ENCODE peak calls at places on chromosomes 16 and 17, in four cellular contexts. G, U, C and X are unnamed samples.

GRCh38 chr17:72997559-72997958 is 94.9 kb downstream of the SLC39A11 start:
- DNase-seq in G (no peak), U (no peak), C (no peak), X (no peak)

GRCh38 chr16:57128787-57129389 is 36.5 kb downstream of the CPNE2 start:
- DNase-seq in G (no peak), U (no peak), C (no peak), X (no peak)

GRCh38 chr17:55284001-55284884 is 19.5 kb downstream of the HLF start:
- DNase-seq in G (no peak), U (no peak), C (no peak), X (no peak)

GRCh38 chr17:82603981-82604448 is 44.2 kb downstream of the WDR45B start:
- DNase-seq in G (peak; percentile 70), U (peak; percentile 63), C (no peak), X (no peak)

GRCh38 chr16:17359778-17360177 is 111.0 kb downstream of the XYLT1 start:
- DNase-seq in G (no peak), U (no peak), C (no peak), X (no peak)

GRCh38 chr17:72342582-72343527 is 222.0 kb downstream of the SOX9 start:
- DNase-seq in G (peak; percentile 41), U (peak; percentile 25), C (no peak), X (no peak)

GRCh38 chr16:69039333-69039941 is 66.0 kb upstream of the HAS3 start:
- DNase-seq in G (no peak), U (no peak), C (no peak), X (no peak)

GRCh38 chr16:57479043-57479421 is 7.3 kb downstream of the DOK4 start:
- DNase-seq in G (no peak), U (no peak), C (no peak), X (no peak)

GRCh38 chr17:59004338-59005111 is 102.2 kb downstream of the TRIM37 start:
- DNase-seq in G (peak; percentile 88), U (peak; percentile 46), C (no peak), X (peak; percentile 79)

GRCh38 chr16:138049-138417 is 440 bp downstream of the NPRL3 start:
- DNase-seq in G (no peak), U (peak; percentile 31), C (no peak), X (peak; percentile 71)

GRCh38 chr16:12907670-12908233 is 6.4 kb downstream of the SHISA9 start:
- DNase-seq in G (no peak), U (no peak), C (no peak), X (no peak)

GRCh38 chr17:67617304-67617899 is 100.3 kb upstream of the NOL11 start:
- DNase-seq in G (no peak), U (no peak), C (no peak), X (no peak)

GRCh38 chr16:71459510-71459909 is 2.5 kb downstream of the ZNF23 start:
- DNase-seq in G (no peak), U (no peak), C (no peak), X (no peak)

GRCh38 chr16:66976746-66977145 is 11.6 kb upstream of the CES4A start:
- DNase-seq in G (no peak), U (no peak), C (no peak), X (no peak)

GRCh38 chr17:19554393-19554792 is 20.7 kb downstream of the SLC47A1 start:
- DNase-seq in G (no peak), U (no peak), C (no peak), X (no peak)

GRCh38 chr17:40491486-40491885 is 9.9 kb downstream of the TNS4 start:
- DNase-seq in G (no peak), U (no peak), C (no peak), X (no peak)

GRCh38 chr17:20926532-20926931 is 116.3 kb downstream of the USP22 start:
- DNase-seq in G (no peak), U (no peak), C (no peak), X (no peak)

GRCh38 chr17:61349350-61349749 is 50.3 kb upstream of the TBX2 start:
- DNase-seq in G (no peak), U (no peak), C (no peak), X (no peak)

GRCh38 chr17:77654861-77655260 is 303.6 kb upstream of the TNRC6C start:
- DNase-seq in G (no peak), U (no peak), C (no peak), X (no peak)

GRCh38 chr17:9763643-9764042 is 27.7 kb downstream of the DHRS7C start:
- DNase-seq in G (no peak), U (no peak), C (peak; percentile 67), X (no peak)

GRCh38 chr17:40415390-40415789 is 2.3 kb downstream of the TOP2A start:
- DNase-seq in G (no peak), U (no peak), C (no peak), X (no peak)

GRCh38 chr17:69874220-69874670 is 200.8 kb upstream of the KCNJ16 start:
- DNase-seq in G (no peak), U (no peak), C (no peak), X (no peak)

GRCh38 chr16:10579965-10580918 is at the start of gene EMP2:
- DNase-seq in G (peak; percentile 69), U (peak; percentile 90), C (peak; percentile 81), X (peak; percentile 31)

GRCh38 chr16:67773569-67774456 is 32.5 kb downstream of the RANBP10 start:
- DNase-seq in G (no peak), U (no peak), C (no peak), X (no peak)

GRCh38 chr16:65121870-65122723 is at the start of gene CDH11:
- DNase-seq in G (peak; percentile 56), U (peak; percentile 69), C (no peak), X (peak; percentile 81)

GRCh38 chr16:69106491-69107291 is 1.2 kb downstream of the HAS3 start:
- DNase-seq in G (no peak), U (no peak), C (no peak), X (peak; percentile 75)

GRCh38 chr17:47720754-47721533 is 12.1 kb upstream of the TBX21 start:
- DNase-seq in G (no peak), U (no peak), C (no peak), X (no peak)

GRCh38 chr17:73899839-73900238 is 255.6 kb upstream of the SDK2 start:
- DNase-seq in G (no peak), U (no peak), C (no peak), X (peak; percentile 22)

GRCh38 chr16:8943001-8943763 is 20.5 kb downstream of the USP7 start:
- DNase-seq in G (no peak), U (no peak), C (no peak), X (no peak)

GRCh38 chr16:50279142-50279865 is 13.0 kb downstream of the ADCY7 start:
- DNase-seq in G (peak; percentile 61), U (peak; percentile 71), C (no peak), X (no peak)

GRCh38 chr16:89973654-89974335 is 25.2 kb downstream of the DEF8 start:
- DNase-seq in G (no peak), U (no peak), C (no peak), X (no peak)

GRCh38 chr17:40356906-40357861 is 7.4 kb downstream of the GJD3 start:
- DNase-seq in G (no peak), U (no peak), C (peak; percentile 76), X (no peak)

GRCh38 chr17:45784583-45785372 is 658 bp downstream of the CRHR1 start:
- DNase-seq in G (no peak), U (no peak), C (peak; percentile 84), X (peak; percentile 80)

DNA sequence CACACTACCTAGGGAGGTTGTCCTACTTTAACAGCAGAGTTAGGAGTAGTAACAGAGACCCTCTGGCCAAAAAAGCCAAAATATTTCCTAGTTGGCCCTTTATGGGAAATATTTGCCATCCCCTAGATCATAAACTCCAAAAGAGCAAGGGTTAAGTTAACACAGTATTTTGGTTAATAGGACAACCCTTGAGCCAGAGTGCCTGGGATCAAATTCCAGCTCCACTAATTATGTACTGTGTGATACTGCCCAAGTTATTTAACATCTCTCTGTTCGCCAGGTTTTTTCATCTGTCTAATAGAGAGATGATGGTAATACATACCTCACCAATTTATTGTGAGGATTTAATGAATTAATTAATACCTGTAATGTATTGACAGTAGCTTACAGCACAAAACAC is 767.4 kb downstream of the KCNJ2 start:
- DNase-seq in G (no peak), U (no peak), C (no peak), X (no peak)
- TF ChIP-seq POLR2A in G (no peak), U (no peak), C (no peak), X (no peak)

DNA sequence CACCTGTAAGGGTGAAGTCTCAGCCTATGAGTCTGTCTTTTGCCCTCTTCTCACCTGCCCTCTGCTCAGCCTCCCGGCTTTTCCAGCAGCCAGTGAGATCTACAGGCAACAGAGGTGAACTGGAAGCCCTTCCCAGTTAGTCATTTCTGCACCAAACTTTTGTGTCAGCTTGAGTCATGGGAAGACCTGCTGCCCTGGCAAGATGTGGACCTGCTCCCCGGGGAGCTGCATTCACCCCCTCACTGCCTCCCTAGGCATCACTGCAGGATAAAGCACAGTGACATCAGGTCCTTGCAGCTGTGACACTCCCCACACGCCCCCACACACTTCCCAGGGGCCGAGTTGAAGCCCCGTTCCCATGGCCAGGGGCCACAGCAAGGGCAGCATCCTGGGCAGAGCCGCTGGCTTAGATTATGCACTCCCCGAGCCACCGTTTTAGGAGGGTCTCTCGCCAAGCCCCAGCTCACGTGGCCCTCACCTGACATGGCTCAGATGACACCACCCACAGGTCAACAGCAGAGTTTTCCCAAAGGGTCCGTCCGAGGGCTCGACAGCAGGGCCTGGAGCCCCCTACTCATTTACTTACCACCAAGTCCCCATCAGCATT is 6.5 kb upstream of the ABR start:
- DNase-seq in G (no peak), U (no peak), C (no peak), X (no peak)
- TF ChIP-seq POLR2A in G (no peak), U (no peak), C (no peak), X (no peak)

GRCh38 chr17:2059125-2059836 is 4.4 kb downstream of the HIC1 start:
- DNase-seq in G (no peak), U (no peak), C (no peak), X (no peak)

GRCh38 chr17:2061441-2061797 is 6.5 kb downstream of the HIC1 start:
- DNase-seq in G (no peak), U (no peak), C (no peak), X (no peak)

GRCh38 chr17:2059837-2060658 is 5.1 kb downstream of the HIC1 start:
- DNase-seq in G (no peak), U (no peak), C (no peak), X (no peak)

GRCh38 chr17:2062571-2063183 is 7.8 kb downstream of the HIC1 start:
- DNase-seq in G (no peak), U (no peak), C (no peak), X (no peak)

GRCh38 chr17:2060681-2061440 is 6.0 kb downstream of the HIC1 start:
- DNase-seq in G (no peak), U (no peak), C (no peak), X (no peak)
- TF ChIP-seq POLR2A in G (no peak), U (no peak), C (no peak), X (no peak)

DNA sequence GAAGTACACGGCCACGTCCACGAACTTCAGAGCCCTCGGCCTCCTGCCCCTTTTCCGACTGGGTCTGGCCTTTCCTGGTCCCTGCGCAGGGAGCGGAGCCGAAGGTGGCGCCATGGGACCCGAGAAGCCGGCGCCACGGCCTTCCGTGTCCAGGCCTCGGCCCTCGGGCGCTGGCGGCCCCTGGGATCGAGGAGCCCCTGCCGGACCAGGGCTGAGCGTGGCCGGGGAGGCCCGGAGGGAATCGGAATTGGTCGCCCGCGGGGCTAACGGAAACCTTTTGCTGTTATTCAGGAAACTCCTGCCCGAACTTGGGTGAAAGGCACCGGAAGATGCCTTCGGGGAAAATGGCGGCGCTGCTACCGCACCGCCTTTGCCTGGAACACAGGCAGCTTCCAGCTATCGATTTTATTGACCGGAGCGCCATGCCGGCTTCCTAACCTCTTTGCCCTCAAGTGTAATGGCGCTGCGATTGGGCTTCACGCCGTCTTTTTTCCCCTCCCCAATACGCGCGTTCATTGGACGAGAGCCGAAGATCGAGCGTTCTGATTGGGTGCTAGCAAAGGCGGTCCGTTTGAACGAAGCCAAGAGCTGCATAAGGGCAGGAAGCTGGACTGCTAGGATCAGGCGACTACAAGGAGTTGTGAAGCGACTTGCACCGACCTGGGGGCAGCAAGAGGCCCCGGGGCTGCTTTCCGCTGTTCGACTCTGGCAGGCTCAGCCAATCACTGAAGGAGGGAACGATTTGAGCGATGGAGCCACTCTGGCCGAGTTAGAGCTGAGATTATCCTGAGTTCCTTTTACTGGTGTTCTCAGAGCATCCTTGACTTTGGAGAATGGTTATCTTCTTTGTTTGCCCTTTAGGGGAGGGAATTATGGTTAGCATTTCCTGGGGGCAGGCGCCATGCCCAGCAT is at the start of gene ZNF689:
- DNase-seq in G (peak; percentile 99), U (peak; percentile 93), C (peak; percentile 98), X (peak; percentile 99)
- TF ChIP-seq POLR2A in G (no peak), U (peak; percentile 50), C (peak; percentile 59), X (peak; percentile 78)